ENCODE peak calls at places on chromosomes 4 and X, in eight cellular contexts. W is heart left ventricle, C is ecto neural progenitor cell, K is GM04504, F is posterior cingulate gyrus, J is NCI-H2107, H is fibroblast of pulmonary artery, T is neural progenitor cell. O is an unnamed sample.

GRCh38 chrX:140723251-140723650 is 13.7 kb downstream of the LINC00632 start:
- DNase-seq in T (peak), K (no peak), F (no peak), W (no peak), H (peak), J (no peak), C (no peak), O (no peak)

GRCh38 chrX:16771483-16772398 is 14.5 kb upstream of the TXLNG start:
- DNase-seq in W (no peak), K (no peak), T (peak), J (no peak), H (peak), F (no peak), C (peak), O (no peak)

GRCh38 chr4:128793859-128794667 is 15.4 kb upstream of the JADE1 start:
- DNase-seq in C (no peak), F (no peak), T (no peak), J (no peak), K (no peak), H (peak), W (no peak), O (no peak)

GRCh38 chr4:147044241-147044640 is 98.6 kb upstream of the TTC29 start:
- DNase-seq in W (no peak), J (no peak), T (no peak), C (no peak), F (no peak), H (no peak), K (no peak), O (no peak)

GRCh38 chrX:37638047-37638446 is 47.5 kb upstream of the XK start:
- DNase-seq in F (no peak), W (no peak), T (no peak), J (no peak), C (no peak), H (no peak), K (no peak), O (no peak)

GRCh38 chr4:176587920-176588319 is 204.8 kb downstream of the VEGFC start:
- DNase-seq in T (no peak), H (peak), J (no peak), W (no peak), F (no peak), K (peak), C (no peak), O (no peak)

GRCh38 chr4:102598759-102599379 is 97.7 kb downstream of the NFKB1 start:
- DNase-seq in K (no peak), J (no peak), W (no peak), H (no peak), T (no peak), C (no peak), F (no peak), O (no peak)

GRCh38 chr4:151955721-151956340 is 195.0 kb upstream of the GATB start:
- DNase-seq in T (no peak), F (no peak), W (no peak), H (no peak), K (no peak), C (no peak), J (no peak), O (peak)

GRCh38 chr4:23929248-23929647 is 39.4 kb upstream of the PPARGC1A start:
- DNase-seq in C (no peak), T (no peak), F (no peak), J (no peak), H (no peak), K (no peak), W (peak), O (no peak)

GRCh38 chr4:121551271-121551670 is 145.5 kb downstream of the ANXA5 start:
- DNase-seq in W (no peak), H (no peak), F (no peak), T (no peak), C (no peak), K (no peak), J (no peak), O (no peak)

GRCh38 chr4:38241541-38241940 is 281.3 kb downstream of the PTTG2 start:
- DNase-seq in T (no peak), F (no peak), K (no peak), W (no peak), H (no peak), C (no peak), J (no peak), O (no peak)

GRCh38 chr4:157713342-157713741 is 459.5 kb downstream of the GASK1B start:
- DNase-seq in C (no peak), H (peak), T (no peak), K (peak), J (no peak), F (no peak), W (no peak), O (no peak)

GRCh38 chrX:44012484-44013096 is 39.4 kb upstream of the NDP start:
- DNase-seq in J (no peak), C (no peak), T (no peak), W (peak), K (peak), F (no peak), H (peak), O (no peak)

GRCh38 chr4:6343950-6344408 is 74.3 kb downstream of the WFS1 start:
- DNase-seq in J (no peak), C (no peak), H (peak), W (no peak), K (peak), T (no peak), F (no peak), O (no peak)

GRCh38 chrX:134948333-134949241 is 42.2 kb upstream of the SMIM10 start:
- DNase-seq in C (no peak), F (no peak), K (no peak), J (no peak), W (no peak), T (no peak), H (peak), O (no peak)

GRCh38 chrX:1554469-1555210 is 17.7 kb upstream of the P2RY8 start:
- DNase-seq in F (no peak), J (no peak), C (no peak), K (no peak), W (no peak), H (no peak), T (no peak), O (no peak)

GRCh38 chr4:6032249-6033244 is 14.3 kb upstream of the C4orf50 start:
- DNase-seq in K (no peak), J (peak), H (no peak), W (no peak), T (peak), F (peak), C (no peak), O (peak)

GRCh38 chr4:337143-337931 is at the start of gene ZNF141:
- DNase-seq in F (peak), W (peak), C (peak), J (peak), H (peak), T (peak), K (peak), O (peak)

GRCh38 chrX:120781416-120781815 is 94.2 kb downstream of the CT47B1 start:
- DNase-seq in F (no peak), C (no peak), K (no peak), H (peak), J (no peak), T (no peak), W (no peak), O (no peak)

GRCh38 chrX:40172169-40172979 is 74.6 kb upstream of the BCOR start:
- DNase-seq in C (peak), T (peak), F (no peak), W (peak), H (peak), K (no peak), J (no peak), O (no peak)

GRCh38 chr4:159487284-159487747 is 384.4 kb downstream of the RAPGEF2 start:
- DNase-seq in C (peak), T (peak), F (peak), W (peak), H (peak), K (peak), J (no peak), O (peak)

GRCh38 chr4:2007804-2008670 is 737 bp downstream of the NELFA start:
- DNase-seq in W (no peak), T (peak), K (no peak), J (no peak), H (peak), C (peak), F (no peak), O (no peak)

GRCh38 chrX:12137982-12138365 is 299 bp upstream of the FRMPD4 start:
- DNase-seq in T (peak), W (no peak), J (no peak), F (peak), H (no peak), C (peak), K (no peak), O (no peak)

GRCh38 chrX:151359931-151360871 is 36.8 kb upstream of the VMA21 start:
- DNase-seq in T (peak), C (peak), K (no peak), H (peak), J (no peak), W (no peak), F (peak), O (peak)

GRCh38 chr4:69874507-69874906 is 14.6 kb upstream of the SULT1E1 start:
- DNase-seq in T (no peak), H (no peak), J (no peak), F (no peak), K (no peak), W (no peak), C (no peak), O (no peak)

GRCh38 chrX:80266979-80267378 is 153.3 kb upstream of the TENT5D start:
- DNase-seq in K (no peak), F (no peak), W (no peak), J (no peak), T (no peak), H (no peak), C (no peak), O (no peak)

GRCh38 chr4:6217716-6218381 is 17.5 kb upstream of the JAKMIP1 start:
- DNase-seq in W (no peak), C (no peak), T (no peak), J (no peak), K (no peak), H (no peak), F (no peak), O (no peak)

GRCh38 chrX:102154900-102155805 is 624 bp downstream of the BEX5 start:
- DNase-seq in C (peak), H (no peak), T (peak), F (no peak), J (peak), K (no peak), W (no peak), O (peak)

GRCh38 chr4:12846368-12846767 is 637.8 kb downstream of the RAB28 start:
- DNase-seq in F (no peak), J (no peak), W (no peak), C (no peak), T (peak), H (no peak), K (no peak), O (no peak)

O was measured in putamen.